ENCODE peak calls at places on chromosome 6, in four cellular contexts. One of them, this sample, is unnamed.

GRCh38 chr6:163370807-163371206 is 43.7 kb upstream of the QKI start:
- DNase-seq in GM12878: no peak
- DNase-seq in stomach: no peak
- DNase-seq in esophagus squamous epithelium: no peak
- DNase-seq in this sample: no peak

GRCh38 chr6:155955038-155955437 is 499.4 kb upstream of the NOX3 start:
- DNase-seq in GM12878: no peak
- DNase-seq in stomach: no peak
- DNase-seq in esophagus squamous epithelium: no peak
- DNase-seq in this sample: no peak

GRCh38 chr6:97411610-97412009 is 128.6 kb upstream of the MMS22L start:
- DNase-seq in GM12878: no peak
- DNase-seq in stomach: no peak
- DNase-seq in esophagus squamous epithelium: no peak
- DNase-seq in this sample: no peak

GRCh38 chr6:3616565-3617176 is 134.8 kb downstream of the PXDC1 start:
- DNase-seq in GM12878: no peak
- DNase-seq in stomach: no peak
- DNase-seq in esophagus squamous epithelium: no peak
- DNase-seq in this sample: no peak

GRCh38 chr6:24205020-24205492 is 79.0 kb downstream of the NRSN1 start:
- DNase-seq in GM12878: peak; percentile 24
- DNase-seq in stomach: no peak
- DNase-seq in esophagus squamous epithelium: no peak
- DNase-seq in this sample: no peak

GRCh38 chr6:149316108-149316727 is 1.3 kb upstream of the TAB2 start:
- DNase-seq in GM12878: no peak
- DNase-seq in stomach: no peak
- DNase-seq in esophagus squamous epithelium: no peak
- DNase-seq in this sample: no peak

GRCh38 chr6:148027201-148027600 is 315.4 kb upstream of the SASH1 start:
- DNase-seq in GM12878: no peak
- DNase-seq in stomach: no peak
- DNase-seq in esophagus squamous epithelium: no peak
- DNase-seq in this sample: no peak

GRCh38 chr6:15953152-15953880 is 175.6 kb upstream of the MYLIP start:
- DNase-seq in GM12878: no peak
- DNase-seq in stomach: no peak
- DNase-seq in esophagus squamous epithelium: no peak
- DNase-seq in this sample: no peak

GRCh38 chr6:20757761-20758160 is 223.5 kb downstream of the CDKAL1 start:
- DNase-seq in GM12878: no peak
- DNase-seq in stomach: no peak
- DNase-seq in esophagus squamous epithelium: no peak
- DNase-seq in this sample: no peak

GRCh38 chr6:89411269-89412070 is 603 bp downstream of the RRAGD start:
- DNase-seq in GM12878: no peak
- DNase-seq in stomach: peak; percentile 27
- DNase-seq in esophagus squamous epithelium: no peak
- DNase-seq in this sample: peak; percentile 33

GRCh38 chr6:108562503-108562993 is 1.8 kb downstream of the FOXO3 start:
- DNase-seq in GM12878: no peak
- DNase-seq in stomach: peak; percentile 71
- DNase-seq in esophagus squamous epithelium: no peak
- DNase-seq in this sample: peak; percentile 65

GRCh38 chr6:56642366-56643261 is at the start of gene DST:
- DNase-seq in GM12878: no peak
- DNase-seq in stomach: no peak
- DNase-seq in esophagus squamous epithelium: no peak
- DNase-seq in this sample: no peak

GRCh38 chr6:10518461-10519216 is 2.5 kb upstream of the GCNT2 start:
- DNase-seq in GM12878: no peak
- DNase-seq in stomach: no peak
- DNase-seq in esophagus squamous epithelium: no peak
- DNase-seq in this sample: peak; percentile 27

GRCh38 chr6:13767121-13767794 is 47.1 kb downstream of the MCUR1 start:
- DNase-seq in GM12878: no peak
- DNase-seq in stomach: no peak
- DNase-seq in esophagus squamous epithelium: no peak
- DNase-seq in this sample: peak; percentile 53

GRCh38 chr6:11064836-11065235 is 20.7 kb upstream of the ELOVL2 start:
- DNase-seq in GM12878: no peak
- DNase-seq in stomach: no peak
- DNase-seq in esophagus squamous epithelium: no peak
- DNase-seq in this sample: no peak

GRCh38 chr6:135938588-135939215 is 87.2 kb downstream of the PDE7B start:
- DNase-seq in GM12878: no peak
- DNase-seq in stomach: no peak
- DNase-seq in esophagus squamous epithelium: no peak
- DNase-seq in this sample: no peak

GRCh38 chr6:74632196-74632595 is 573.7 kb downstream of the COL12A1 start:
- DNase-seq in GM12878: no peak
- DNase-seq in stomach: no peak
- DNase-seq in esophagus squamous epithelium: no peak
- DNase-seq in this sample: no peak

GRCh38 chr6:87154641-87155271 is 609 bp upstream of the ZNF292 start:
- DNase-seq in GM12878: peak; percentile 89
- DNase-seq in stomach: no peak
- DNase-seq in esophagus squamous epithelium: no peak
- DNase-seq in this sample: no peak

GRCh38 chr6:169106176-169106575 is 147.5 kb downstream of the THBS2 start:
- DNase-seq in GM12878: no peak
- DNase-seq in stomach: no peak
- DNase-seq in esophagus squamous epithelium: no peak
- DNase-seq in this sample: no peak

GRCh38 chr6:53065266-53066058 is at the start of gene FBXO9:
- DNase-seq in GM12878: no peak
- DNase-seq in stomach: peak; percentile 51
- DNase-seq in esophagus squamous epithelium: peak; percentile 30
- DNase-seq in this sample: peak; percentile 70

GRCh38 chr6:169215201-169215661 is 38.4 kb downstream of the THBS2 start:
- DNase-seq in GM12878: no peak
- DNase-seq in stomach: no peak
- DNase-seq in esophagus squamous epithelium: no peak
- DNase-seq in this sample: no peak

GRCh38 chr6:51844391-51844735 is 243.1 kb downstream of the PKHD1 start:
- DNase-seq in GM12878: no peak
- DNase-seq in stomach: no peak
- DNase-seq in esophagus squamous epithelium: no peak
- DNase-seq in this sample: no peak

GRCh38 chr6:114249522-114249921 is 93.3 kb downstream of the HS3ST5 start:
- DNase-seq in GM12878: no peak
- DNase-seq in stomach: no peak
- DNase-seq in esophagus squamous epithelium: no peak
- DNase-seq in this sample: no peak

GRCh38 chr6:27592107-27592480 is 119.2 kb upstream of the ZNF184 start:
- DNase-seq in GM12878: no peak
- DNase-seq in stomach: no peak
- DNase-seq in esophagus squamous epithelium: no peak
- DNase-seq in this sample: no peak

GRCh38 chr6:17470953-17471335 is 77.5 kb downstream of the CAP2 start:
- DNase-seq in GM12878: no peak
- DNase-seq in stomach: no peak
- DNase-seq in esophagus squamous epithelium: no peak
- DNase-seq in this sample: no peak

GRCh38 chr6:161048636-161049035 is 57.1 kb downstream of the MAP3K4 start:
- DNase-seq in GM12878: no peak
- DNase-seq in stomach: no peak
- DNase-seq in esophagus squamous epithelium: no peak
- DNase-seq in this sample: no peak

GRCh38 chr6:3456395-3456767 is 469 bp downstream of the SLC22A23 start:
- DNase-seq in GM12878: no peak
- DNase-seq in stomach: no peak
- DNase-seq in esophagus squamous epithelium: no peak
- DNase-seq in this sample: no peak

GRCh38 chr6:169328112-169328801 is 74.6 kb upstream of the THBS2 start:
- DNase-seq in GM12878: no peak
- DNase-seq in stomach: no peak
- DNase-seq in esophagus squamous epithelium: no peak
- DNase-seq in this sample: no peak

GRCh38 chr6:83044211-83044768 is 21.4 kb downstream of the UBE3D start:
- DNase-seq in GM12878: no peak
- DNase-seq in stomach: no peak
- DNase-seq in esophagus squamous epithelium: no peak
- DNase-seq in this sample: no peak

GRCh38 chr6:28333599-28334018 is 2.3 kb downstream of the ZSCAN31 start:
- DNase-seq in GM12878: no peak
- DNase-seq in stomach: no peak
- DNase-seq in esophagus squamous epithelium: no peak
- DNase-seq in this sample: no peak

GRCh38 chr6:24152014-24152413 is 26.0 kb downstream of the NRSN1 start:
- DNase-seq in GM12878: no peak
- DNase-seq in stomach: no peak
- DNase-seq in esophagus squamous epithelium: no peak
- DNase-seq in this sample: no peak

GRCh38 chr6:37016995-37017394 is 11.5 kb downstream of the FGD2 start:
- DNase-seq in GM12878: no peak
- DNase-seq in stomach: no peak
- DNase-seq in esophagus squamous epithelium: no peak
- DNase-seq in this sample: no peak

GRCh38 chr6:37020426-37021211 is 15.2 kb downstream of the FGD2 start:
- DNase-seq in GM12878: no peak
- DNase-seq in stomach: peak; percentile 77
- DNase-seq in esophagus squamous epithelium: no peak
- DNase-seq in this sample: peak; percentile 71

GRCh38 chr6:37017606-37018005 is 12.2 kb downstream of the FGD2 start:
- DNase-seq in GM12878: no peak
- DNase-seq in stomach: no peak
- DNase-seq in esophagus squamous epithelium: no peak
- DNase-seq in this sample: no peak

GRCh38 chr6:37019065-37019450 is 13.6 kb downstream of the FGD2 start:
- DNase-seq in GM12878: no peak
- DNase-seq in stomach: no peak
- DNase-seq in esophagus squamous epithelium: no peak
- DNase-seq in this sample: no peak

DNA sequence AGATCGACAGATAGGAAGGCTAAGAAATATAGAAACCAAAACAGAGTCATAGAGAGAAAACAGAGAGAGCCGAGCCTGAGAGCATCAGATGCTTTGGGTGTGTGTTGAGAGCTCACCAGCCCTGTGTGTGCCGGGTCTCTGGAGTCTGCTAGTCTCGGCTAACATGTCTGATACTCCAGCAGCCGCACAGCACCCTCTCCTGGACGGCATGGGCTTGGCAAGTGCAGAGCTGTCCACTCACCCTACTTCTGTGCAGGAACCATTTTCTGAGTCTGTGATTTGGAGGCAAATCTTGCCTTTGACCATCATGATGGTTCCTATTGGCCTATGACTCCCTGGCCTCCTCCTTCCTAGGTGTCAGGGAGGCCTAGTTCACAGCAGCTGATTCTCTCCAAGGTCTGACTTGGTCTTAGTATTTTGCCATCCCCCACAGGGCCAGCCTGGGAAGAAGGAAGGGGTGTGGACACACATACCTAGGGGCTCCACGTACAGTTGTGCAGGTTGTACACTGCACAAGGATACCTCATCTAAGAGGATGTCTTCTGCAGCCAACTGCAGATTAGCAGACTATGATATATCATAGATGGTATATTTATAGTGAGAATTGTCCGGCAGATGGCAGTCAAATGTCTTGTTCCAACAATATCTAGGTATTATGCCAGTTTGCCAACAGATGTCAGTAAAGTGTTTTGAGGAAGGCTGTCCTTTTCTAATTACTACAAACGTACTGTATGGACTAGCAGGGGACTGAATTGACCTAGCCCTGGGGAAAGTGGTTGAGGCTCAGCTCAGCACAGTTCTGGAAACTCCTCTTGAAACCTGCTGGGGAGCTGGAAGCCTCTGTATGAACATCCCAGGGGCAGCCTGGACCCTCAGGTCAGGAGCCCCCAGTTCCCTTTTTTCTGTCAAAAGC is 13.0 kb downstream of the FGD2 start:
- DNase-seq in GM12878: peak; percentile 61
- DNase-seq in stomach: peak; percentile 94
- DNase-seq in esophagus squamous epithelium: peak; percentile 43
- DNase-seq in this sample: peak; percentile 92
- H3K27ac ChIP-seq in GM12878: no peak overlapping the region
- H3K27ac ChIP-seq in stomach: no peak overlapping the region
- H3K27ac ChIP-seq in esophagus squamous epithelium: peak overlapping the region; percentile 55
- H3K27ac ChIP-seq in this sample: peak overlapping the region; percentile 43

GRCh38 chr6:25698631-25699030 is 46.6 kb downstream of the SCGN start:
- DNase-seq in GM12878: no peak
- DNase-seq in stomach: no peak
- DNase-seq in esophagus squamous epithelium: no peak
- DNase-seq in this sample: no peak
- TF ChIP-seq POLR2A in GM12878: no peak
- TF ChIP-seq POLR2A in stomach: no peak
- TF ChIP-seq POLR2A in esophagus squamous epithelium: no peak
- TF ChIP-seq POLR2A in this sample: no peak

GRCh38 chr6:44228031-44228430 is 4.6 kb downstream of the SLC29A1 start:
- DNase-seq in GM12878: no peak
- DNase-seq in stomach: no peak
- DNase-seq in esophagus squamous epithelium: no peak
- DNase-seq in this sample: no peak
- H3K27ac ChIP-seq in GM12878: no peak overlapping the region
- H3K27ac ChIP-seq in stomach: no peak overlapping the region
- H3K27ac ChIP-seq in esophagus squamous epithelium: no peak overlapping the region
- H3K27ac ChIP-seq in this sample: peak overlapping the region; percentile 85

GRCh38 chr6:63516186-63516944 is 55.9 kb upstream of the LOC128125822 start:
- DNase-seq in GM12878: no peak
- DNase-seq in stomach: no peak
- DNase-seq in esophagus squamous epithelium: no peak
- DNase-seq in this sample: no peak

GRCh38 chr6:63525186-63525878 is 46.9 kb upstream of the LOC128125822 start:
- DNase-seq in GM12878: no peak
- DNase-seq in stomach: no peak
- DNase-seq in esophagus squamous epithelium: no peak
- DNase-seq in this sample: no peak

GRCh38 chr6:63523630-63524029 is 48.6 kb upstream of the LOC128125822 start:
- DNase-seq in GM12878: no peak
- DNase-seq in stomach: no peak
- DNase-seq in esophagus squamous epithelium: no peak
- DNase-seq in this sample: no peak

GRCh38 chr6:63526931-63527330 is 45.3 kb upstream of the LOC128125822 start:
- DNase-seq in GM12878: no peak
- DNase-seq in stomach: no peak
- DNase-seq in esophagus squamous epithelium: no peak
- DNase-seq in this sample: no peak

DNA sequence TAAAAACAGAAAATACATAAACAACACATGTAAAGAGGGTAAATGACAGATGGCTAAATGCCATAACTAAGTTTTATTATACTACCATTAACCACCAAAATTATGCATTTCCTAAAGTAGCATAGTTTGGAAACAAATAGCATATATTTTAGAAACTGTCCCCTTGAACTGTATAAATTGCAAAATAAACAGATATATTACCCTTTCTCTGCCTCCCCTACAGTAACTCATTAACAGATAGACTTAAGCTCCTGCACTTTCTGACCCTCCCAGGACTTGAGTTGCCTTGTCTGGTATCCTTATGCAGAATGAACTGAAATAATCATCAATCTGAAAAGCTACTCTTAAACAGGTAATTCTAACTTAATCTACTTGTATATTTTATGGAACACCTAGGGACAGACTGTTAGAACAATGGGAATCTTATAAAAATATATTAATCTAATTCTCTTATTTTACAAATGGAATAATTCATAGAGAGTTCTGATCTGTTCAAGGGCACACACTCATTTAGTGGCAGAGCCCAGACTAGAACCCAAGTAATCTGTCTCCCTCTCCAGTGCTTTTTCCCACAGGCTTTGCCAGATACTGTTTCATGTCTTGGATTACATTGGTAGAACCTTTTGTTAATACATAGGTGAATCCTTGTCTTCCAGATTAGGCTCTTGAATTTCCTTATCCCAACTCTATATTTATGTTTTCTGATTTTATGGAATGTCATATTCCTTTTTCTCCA is 50.6 kb upstream of the LOC128125822 start:
- DNase-seq in GM12878: no peak
- DNase-seq in stomach: no peak
- DNase-seq in esophagus squamous epithelium: no peak
- DNase-seq in this sample: no peak
- TF ChIP-seq POLR2A in GM12878: no peak
- TF ChIP-seq POLR2A in stomach: no peak
- TF ChIP-seq POLR2A in esophagus squamous epithelium: no peak
- TF ChIP-seq POLR2A in this sample: no peak

This sample was measured in transverse colon.